ENCODE peak calls at places on chromosome 16, in seven cellular contexts. One of them, this sample, is unnamed.

GRCh38 chr16:23753908-23754593 is 775 bp upstream of the CHP2 start:
- DNase-seq in NCI-H1092 treated with DMSO at 0.1 percent for 48 hours: no peak
- DNase-seq in HS-27A: no peak
- DNase-seq in Panc1: no peak
- DNase-seq in HTR-8/SVneo: no peak
- DNase-seq in NCI-H1436: no peak
- DNase-seq in choroid plexus epithelial cell: no peak
- DNase-seq in this sample: no peak

GRCh38 chr16:83441523-83441922 is 366.3 kb upstream of the HSBP1 start:
- DNase-seq in choroid plexus epithelial cell: no peak
- DNase-seq in HTR-8/SVneo: peak
- DNase-seq in HS-27A: no peak
- DNase-seq in NCI-H1436: no peak
- DNase-seq in Panc1: no peak
- DNase-seq in NCI-H1092 treated with DMSO at 0.1 percent for 48 hours: no peak
- DNase-seq in this sample: no peak

GRCh38 chr16:10338426-10338825 is 47.4 kb upstream of the ATF7IP2 start:
- DNase-seq in Panc1: no peak
- DNase-seq in HS-27A: no peak
- DNase-seq in NCI-H1092 treated with DMSO at 0.1 percent for 48 hours: no peak
- DNase-seq in HTR-8/SVneo: no peak
- DNase-seq in choroid plexus epithelial cell: peak
- DNase-seq in NCI-H1436: no peak
- DNase-seq in this sample: no peak

GRCh38 chr16:57318240-57318970 is 33.9 kb upstream of the PLLP start:
- DNase-seq in choroid plexus epithelial cell: peak
- DNase-seq in HTR-8/SVneo: no peak
- DNase-seq in NCI-H1092 treated with DMSO at 0.1 percent for 48 hours: no peak
- DNase-seq in NCI-H1436: no peak
- DNase-seq in Panc1: no peak
- DNase-seq in HS-27A: no peak
- DNase-seq in this sample: no peak

GRCh38 chr16:73196670-73197069 is 148.7 kb upstream of the ZFHX3 start:
- DNase-seq in choroid plexus epithelial cell: peak
- DNase-seq in Panc1: peak
- DNase-seq in HTR-8/SVneo: peak
- DNase-seq in HS-27A: peak
- DNase-seq in NCI-H1092 treated with DMSO at 0.1 percent for 48 hours: peak
- DNase-seq in NCI-H1436: peak
- DNase-seq in this sample: no peak

GRCh38 chr16:10183606-10183959 is 1.4 kb upstream of the GRIN2A start:
- DNase-seq in HS-27A: no peak
- DNase-seq in NCI-H1092 treated with DMSO at 0.1 percent for 48 hours: no peak
- DNase-seq in HTR-8/SVneo: no peak
- DNase-seq in choroid plexus epithelial cell: no peak
- DNase-seq in NCI-H1436: no peak
- DNase-seq in Panc1: no peak
- DNase-seq in this sample: no peak

GRCh38 chr16:77736879-77737278 is 14.6 kb downstream of the NUDT7 start:
- DNase-seq in choroid plexus epithelial cell: no peak
- DNase-seq in HS-27A: no peak
- DNase-seq in NCI-H1092 treated with DMSO at 0.1 percent for 48 hours: no peak
- DNase-seq in HTR-8/SVneo: no peak
- DNase-seq in NCI-H1436: no peak
- DNase-seq in Panc1: no peak
- DNase-seq in this sample: no peak

GRCh38 chr16:71407731-71408130 is 34.1 kb downstream of the TLE7 start:
- DNase-seq in choroid plexus epithelial cell: no peak
- DNase-seq in Panc1: no peak
- DNase-seq in HS-27A: no peak
- DNase-seq in NCI-H1436: no peak
- DNase-seq in HTR-8/SVneo: no peak
- DNase-seq in NCI-H1092 treated with DMSO at 0.1 percent for 48 hours: no peak
- DNase-seq in this sample: no peak

GRCh38 chr16:85256190-85256739 is 144.0 kb upstream of the CIBAR2 start:
- DNase-seq in NCI-H1436: no peak
- DNase-seq in HS-27A: no peak
- DNase-seq in NCI-H1092 treated with DMSO at 0.1 percent for 48 hours: no peak
- DNase-seq in choroid plexus epithelial cell: no peak
- DNase-seq in HTR-8/SVneo: no peak
- DNase-seq in Panc1: no peak
- DNase-seq in this sample: no peak

GRCh38 chr16:2763173-2763572 is 10.7 kb downstream of the SRRM2 start:
- DNase-seq in choroid plexus epithelial cell: no peak
- DNase-seq in HTR-8/SVneo: no peak
- DNase-seq in HS-27A: no peak
- DNase-seq in Panc1: no peak
- DNase-seq in NCI-H1436: no peak
- DNase-seq in NCI-H1092 treated with DMSO at 0.1 percent for 48 hours: no peak
- DNase-seq in this sample: no peak

GRCh38 chr16:974606-975312 is 4.0 kb upstream of the LMF1 start:
- DNase-seq in NCI-H1436: no peak
- DNase-seq in HTR-8/SVneo: no peak
- DNase-seq in NCI-H1092 treated with DMSO at 0.1 percent for 48 hours: no peak
- DNase-seq in HS-27A: no peak
- DNase-seq in choroid plexus epithelial cell: no peak
- DNase-seq in Panc1: no peak
- DNase-seq in this sample: no peak

GRCh38 chr16:68786685-68787418 is 49.8 kb downstream of the CDH1 start:
- DNase-seq in NCI-H1436: peak
- DNase-seq in HS-27A: no peak
- DNase-seq in choroid plexus epithelial cell: peak
- DNase-seq in NCI-H1092 treated with DMSO at 0.1 percent for 48 hours: peak
- DNase-seq in HTR-8/SVneo: no peak
- DNase-seq in Panc1: no peak
- DNase-seq in this sample: peak

GRCh38 chr16:50585331-50585776 is 37.2 kb downstream of the NKD1 start:
- DNase-seq in NCI-H1436: no peak
- DNase-seq in HS-27A: no peak
- DNase-seq in Panc1: no peak
- DNase-seq in choroid plexus epithelial cell: no peak
- DNase-seq in HTR-8/SVneo: no peak
- DNase-seq in NCI-H1092 treated with DMSO at 0.1 percent for 48 hours: no peak
- DNase-seq in this sample: no peak

GRCh38 chr16:26019406-26019805 is 327.6 kb downstream of the HS3ST4 start:
- DNase-seq in choroid plexus epithelial cell: no peak
- DNase-seq in HTR-8/SVneo: no peak
- DNase-seq in Panc1: no peak
- DNase-seq in NCI-H1092 treated with DMSO at 0.1 percent for 48 hours: no peak
- DNase-seq in HS-27A: no peak
- DNase-seq in NCI-H1436: peak
- DNase-seq in this sample: peak

GRCh38 chr16:87581867-87582220 is 20.5 kb upstream of the JPH3 start:
- DNase-seq in choroid plexus epithelial cell: peak
- DNase-seq in HS-27A: peak
- DNase-seq in NCI-H1092 treated with DMSO at 0.1 percent for 48 hours: no peak
- DNase-seq in Panc1: peak
- DNase-seq in HTR-8/SVneo: peak
- DNase-seq in NCI-H1436: no peak
- DNase-seq in this sample: no peak

GRCh38 chr16:26169451-26169850 is 477.7 kb downstream of the HS3ST4 start:
- DNase-seq in NCI-H1092 treated with DMSO at 0.1 percent for 48 hours: no peak
- DNase-seq in Panc1: no peak
- DNase-seq in HTR-8/SVneo: no peak
- DNase-seq in choroid plexus epithelial cell: no peak
- DNase-seq in NCI-H1436: no peak
- DNase-seq in HS-27A: no peak
- DNase-seq in this sample: no peak

GRCh38 chr16:53417011-53417410 is 17.3 kb upstream of the RBL2 start:
- DNase-seq in HS-27A: no peak
- DNase-seq in Panc1: no peak
- DNase-seq in choroid plexus epithelial cell: peak
- DNase-seq in HTR-8/SVneo: no peak
- DNase-seq in NCI-H1436: no peak
- DNase-seq in NCI-H1092 treated with DMSO at 0.1 percent for 48 hours: no peak
- DNase-seq in this sample: no peak

GRCh38 chr16:87661561-87661960 is 59.3 kb downstream of the JPH3 start:
- DNase-seq in NCI-H1436: no peak
- DNase-seq in Panc1: no peak
- DNase-seq in choroid plexus epithelial cell: peak
- DNase-seq in HTR-8/SVneo: no peak
- DNase-seq in HS-27A: no peak
- DNase-seq in NCI-H1092 treated with DMSO at 0.1 percent for 48 hours: no peak
- DNase-seq in this sample: no peak

GRCh38 chr16:24890746-24891145 is 45.0 kb downstream of the SLC5A11 start:
- DNase-seq in NCI-H1436: no peak
- DNase-seq in HS-27A: no peak
- DNase-seq in Panc1: no peak
- DNase-seq in HTR-8/SVneo: no peak
- DNase-seq in NCI-H1092 treated with DMSO at 0.1 percent for 48 hours: no peak
- DNase-seq in choroid plexus epithelial cell: no peak
- DNase-seq in this sample: no peak

GRCh38 chr16:66196770-66197169 is 169.7 kb upstream of the CDH5 start:
- DNase-seq in Panc1: no peak
- DNase-seq in HTR-8/SVneo: no peak
- DNase-seq in choroid plexus epithelial cell: no peak
- DNase-seq in NCI-H1436: no peak
- DNase-seq in HS-27A: no peak
- DNase-seq in NCI-H1092 treated with DMSO at 0.1 percent for 48 hours: no peak
- DNase-seq in this sample: no peak

GRCh38 chr16:21301168-21301894 is 23.2 kb upstream of the CRYM start:
- DNase-seq in Panc1: peak
- DNase-seq in NCI-H1092 treated with DMSO at 0.1 percent for 48 hours: peak
- DNase-seq in NCI-H1436: peak
- DNase-seq in HS-27A: peak
- DNase-seq in HTR-8/SVneo: peak
- DNase-seq in choroid plexus epithelial cell: peak
- DNase-seq in this sample: peak

GRCh38 chr16:12503201-12503600 is 300.5 kb downstream of the CPPED1 start:
- DNase-seq in Panc1: no peak
- DNase-seq in HS-27A: no peak
- DNase-seq in HTR-8/SVneo: no peak
- DNase-seq in choroid plexus epithelial cell: no peak
- DNase-seq in NCI-H1436: peak
- DNase-seq in NCI-H1092 treated with DMSO at 0.1 percent for 48 hours: peak
- DNase-seq in this sample: peak

GRCh38 chr16:27974896-27975540 is 88.5 kb downstream of the GSG1L start:
- DNase-seq in Panc1: no peak
- DNase-seq in HTR-8/SVneo: no peak
- DNase-seq in HS-27A: no peak
- DNase-seq in choroid plexus epithelial cell: no peak
- DNase-seq in NCI-H1092 treated with DMSO at 0.1 percent for 48 hours: no peak
- DNase-seq in NCI-H1436: no peak
- DNase-seq in this sample: no peak

GRCh38 chr16:81513204-81514040 is 68.8 kb downstream of the CMIP start:
- DNase-seq in NCI-H1092 treated with DMSO at 0.1 percent for 48 hours: no peak
- DNase-seq in HS-27A: no peak
- DNase-seq in HTR-8/SVneo: no peak
- DNase-seq in choroid plexus epithelial cell: peak
- DNase-seq in NCI-H1436: no peak
- DNase-seq in Panc1: no peak
- DNase-seq in this sample: no peak

GRCh38 chr16:88857728-88858339 is 907 bp downstream of the TRAPPC2L start:
- DNase-seq in HTR-8/SVneo: peak
- DNase-seq in HS-27A: peak
- DNase-seq in Panc1: peak
- DNase-seq in NCI-H1436: peak
- DNase-seq in NCI-H1092 treated with DMSO at 0.1 percent for 48 hours: peak
- DNase-seq in choroid plexus epithelial cell: peak
- DNase-seq in this sample: no peak

GRCh38 chr16:67389911-67390815 is 3.1 kb downstream of the TPPP3 start:
- DNase-seq in choroid plexus epithelial cell: no peak
- DNase-seq in Panc1: no peak
- DNase-seq in HS-27A: no peak
- DNase-seq in HTR-8/SVneo: no peak
- DNase-seq in NCI-H1436: no peak
- DNase-seq in NCI-H1092 treated with DMSO at 0.1 percent for 48 hours: no peak
- DNase-seq in this sample: no peak

GRCh38 chr16:24754543-24754942 is 25.1 kb downstream of the TNRC6A start:
- DNase-seq in HS-27A: no peak
- DNase-seq in NCI-H1436: no peak
- DNase-seq in choroid plexus epithelial cell: no peak
- DNase-seq in HTR-8/SVneo: no peak
- DNase-seq in NCI-H1092 treated with DMSO at 0.1 percent for 48 hours: no peak
- DNase-seq in Panc1: no peak
- DNase-seq in this sample: no peak

GRCh38 chr16:76278086-76278485 is 885 bp downstream of the CNTNAP4 start:
- DNase-seq in HS-27A: no peak
- DNase-seq in choroid plexus epithelial cell: no peak
- DNase-seq in NCI-H1436: no peak
- DNase-seq in HTR-8/SVneo: no peak
- DNase-seq in NCI-H1092 treated with DMSO at 0.1 percent for 48 hours: no peak
- DNase-seq in Panc1: no peak
- DNase-seq in this sample: no peak

GRCh38 chr16:27718767-27719445 is 169.0 kb downstream of the KATNIP start:
- DNase-seq in HTR-8/SVneo: no peak
- DNase-seq in Panc1: no peak
- DNase-seq in NCI-H1092 treated with DMSO at 0.1 percent for 48 hours: no peak
- DNase-seq in choroid plexus epithelial cell: no peak
- DNase-seq in NCI-H1436: no peak
- DNase-seq in HS-27A: no peak
- DNase-seq in this sample: no peak

GRCh38 chr16:3514621-3515020 is 13.8 kb downstream of the CLUAP1 start:
- DNase-seq in Panc1: no peak
- DNase-seq in HTR-8/SVneo: no peak
- DNase-seq in NCI-H1436: no peak
- DNase-seq in NCI-H1092 treated with DMSO at 0.1 percent for 48 hours: no peak
- DNase-seq in choroid plexus epithelial cell: peak
- DNase-seq in HS-27A: no peak
- DNase-seq in this sample: no peak

GRCh38 chr16:53922805-53923645 is 219.1 kb downstream of the FTO start:
- DNase-seq in Panc1: no peak
- DNase-seq in NCI-H1436: no peak
- DNase-seq in HS-27A: no peak
- DNase-seq in NCI-H1092 treated with DMSO at 0.1 percent for 48 hours: peak
- DNase-seq in HTR-8/SVneo: no peak
- DNase-seq in choroid plexus epithelial cell: no peak
- DNase-seq in this sample: peak

GRCh38 chr16:68771922-68772681 is 35.0 kb downstream of the CDH1 start:
- DNase-seq in choroid plexus epithelial cell: no peak
- DNase-seq in HTR-8/SVneo: no peak
- DNase-seq in Panc1: no peak
- DNase-seq in NCI-H1092 treated with DMSO at 0.1 percent for 48 hours: no peak
- DNase-seq in HS-27A: no peak
- DNase-seq in NCI-H1436: no peak
- DNase-seq in this sample: no peak

GRCh38 chr16:23700509-23700908 is 12.5 kb downstream of the ERN2 start:
- DNase-seq in NCI-H1092 treated with DMSO at 0.1 percent for 48 hours: peak
- DNase-seq in choroid plexus epithelial cell: no peak
- DNase-seq in Panc1: no peak
- DNase-seq in NCI-H1436: peak
- DNase-seq in HTR-8/SVneo: no peak
- DNase-seq in HS-27A: no peak
- DNase-seq in this sample: no peak

GRCh38 chr16:89919535-89920406 is 1.1 kb downstream of the MC1R start:
- DNase-seq in Panc1: no peak
- DNase-seq in NCI-H1092 treated with DMSO at 0.1 percent for 48 hours: no peak
- DNase-seq in choroid plexus epithelial cell: no peak
- DNase-seq in HS-27A: no peak
- DNase-seq in NCI-H1436: no peak
- DNase-seq in HTR-8/SVneo: no peak
- DNase-seq in this sample: no peak

GRCh38 chr16:55061126-55061525 is 130.5 kb downstream of the IRX5 start:
- DNase-seq in choroid plexus epithelial cell: no peak
- DNase-seq in NCI-H1436: no peak
- DNase-seq in NCI-H1092 treated with DMSO at 0.1 percent for 48 hours: no peak
- DNase-seq in HTR-8/SVneo: no peak
- DNase-seq in HS-27A: no peak
- DNase-seq in Panc1: no peak
- DNase-seq in this sample: no peak

GRCh38 chr16:88844412-88845118 is 12.2 kb downstream of the GALNS start:
- DNase-seq in Panc1: no peak
- DNase-seq in NCI-H1436: no peak
- DNase-seq in NCI-H1092 treated with DMSO at 0.1 percent for 48 hours: no peak
- DNase-seq in HTR-8/SVneo: no peak
- DNase-seq in HS-27A: no peak
- DNase-seq in choroid plexus epithelial cell: no peak
- DNase-seq in this sample: no peak

GRCh38 chr16:72673118-72673517 is 374.8 kb downstream of the ZFHX3 start:
- DNase-seq in Panc1: no peak
- DNase-seq in HS-27A: no peak
- DNase-seq in NCI-H1092 treated with DMSO at 0.1 percent for 48 hours: no peak
- DNase-seq in HTR-8/SVneo: no peak
- DNase-seq in choroid plexus epithelial cell: peak
- DNase-seq in NCI-H1436: peak
- DNase-seq in this sample: no peak

GRCh38 chr16:2296662-2297505 is 29.0 kb upstream of the RNPS1 start:
- DNase-seq in Panc1: peak
- DNase-seq in NCI-H1092 treated with DMSO at 0.1 percent for 48 hours: no peak
- DNase-seq in NCI-H1436: no peak
- DNase-seq in HTR-8/SVneo: peak
- DNase-seq in choroid plexus epithelial cell: peak
- DNase-seq in HS-27A: peak
- DNase-seq in this sample: no peak